ENCODE peak calls at places on chromosomes 13 and 19, in eight cellular contexts. T, Q, W, J, O, K, X and V are unnamed samples.

GRCh38 chr13:91312324-91312723 is 35.2 kb upstream of the MIR17HG start:
- DNase-seq in J (no peak), O (no peak), K (no peak), Q (no peak), W (no peak), T (no peak), X (no peak), V (no peak)

GRCh38 chr19:30755581-30755980 is 383.4 kb downstream of the ZNF536 start:
- DNase-seq in T (no peak), J (no peak), Q (no peak), W (no peak), O (no peak), K (no peak), X (no peak), V (no peak)

GRCh38 chr13:114063545-114064515 is 68.6 kb downstream of the RASA3 start:
- DNase-seq in W (no peak), Q (no peak), J (peak), K (no peak), X (no peak), O (no peak), T (peak), V (peak)

GRCh38 chr19:15466851-15467733 is 2.7 kb upstream of the RASAL3 start:
- DNase-seq in X (no peak), J (no peak), O (no peak), W (peak), Q (peak), T (no peak), K (no peak), V (no peak)

GRCh38 chr19:3154957-3155736 is 19.3 kb downstream of the GNA15 start:
- DNase-seq in O (peak), W (peak), J (peak), K (peak), T (peak), X (no peak), Q (peak), V (peak)

GRCh38 chr19:39398297-39398864 is 7.2 kb downstream of the MED29 start:
- DNase-seq in Q (peak), K (no peak), W (peak), X (no peak), T (peak), O (peak), J (peak), V (peak)

GRCh38 chr13:26968431-26969335 is 202.9 kb downstream of the USP12 start:
- DNase-seq in W (peak), O (no peak), T (no peak), X (no peak), Q (no peak), K (no peak), J (no peak), V (peak)

GRCh38 chr13:28089065-28089464 is 11.3 kb downstream of the FLT3 start:
- DNase-seq in J (no peak), T (no peak), W (no peak), O (no peak), Q (no peak), X (no peak), K (no peak), V (no peak)

GRCh38 chr13:92354583-92354982 is 872.0 kb upstream of the GPC6 start:
- DNase-seq in J (no peak), X (no peak), W (no peak), T (no peak), Q (no peak), K (no peak), O (no peak), V (no peak)

GRCh38 chr13:92843549-92843948 is 383.1 kb upstream of the GPC6 start:
- DNase-seq in O (peak), W (no peak), T (no peak), Q (no peak), X (peak), K (no peak), J (no peak), V (no peak)

GRCh38 chr19:28234637-28235036 is 978.3 kb downstream of the UQCRFS1 start:
- DNase-seq in J (no peak), X (no peak), K (no peak), Q (no peak), W (no peak), T (no peak), O (no peak), V (no peak)

GRCh38 chr13:110458594-110459365 is 102.7 kb downstream of the RAB20 start:
- DNase-seq in O (no peak), X (no peak), T (no peak), W (no peak), J (no peak), Q (no peak), K (no peak), V (no peak)

GRCh38 chr19:47518139-47518538 is 3.3 kb upstream of the NAPA start:
- DNase-seq in Q (no peak), K (no peak), X (no peak), O (no peak), T (no peak), J (no peak), W (no peak), V (no peak)

GRCh38 chr19:7742575-7742974 is 4.8 kb downstream of the CD209 start:
- DNase-seq in O (no peak), Q (no peak), K (no peak), X (no peak), T (no peak), W (no peak), J (no peak), V (peak)

GRCh38 chr13:50140153-50140552 is 124.9 kb downstream of the KCNRG start:
- DNase-seq in J (no peak), T (no peak), K (no peak), Q (no peak), W (no peak), O (no peak), X (no peak), V (no peak)

GRCh38 chr13:59746291-59746962 is 417.3 kb downstream of the DIAPH3 start:
- DNase-seq in Q (no peak), K (no peak), T (no peak), X (no peak), J (no peak), W (no peak), O (no peak), V (no peak)

GRCh38 chr13:87669379-87669978 is 1.7 kb upstream of the SLITRK5 start:
- DNase-seq in K (no peak), O (no peak), Q (no peak), J (no peak), T (no peak), X (no peak), W (no peak), V (no peak)

GRCh38 chr19:11460207-11460606 is 20.6 kb downstream of the ELAVL3 start:
- DNase-seq in W (no peak), J (no peak), Q (no peak), O (no peak), T (no peak), K (no peak), X (no peak), V (no peak)

GRCh38 chr13:51849145-51850101 is 4.4 kb upstream of the TMEM272 start:
- DNase-seq in T (peak), W (peak), Q (peak), K (no peak), J (no peak), X (no peak), O (peak), V (no peak)

GRCh38 chr19:2494447-2495129 is 18.7 kb downstream of the GADD45B start:
- DNase-seq in O (peak), T (no peak), W (peak), X (peak), Q (peak), J (peak), K (no peak), V (peak)

GRCh38 chr13:21069561-21070004 is 8.2 kb upstream of the LATS2 start:
- DNase-seq in J (peak), K (no peak), T (peak), Q (no peak), X (no peak), W (no peak), O (peak), V (peak)

GRCh38 chr19:21092107-21092506 is 10.1 kb downstream of the ZNF714 start:
- DNase-seq in K (no peak), T (no peak), J (no peak), Q (no peak), O (peak), W (no peak), X (no peak), V (no peak)

GRCh38 chr13:76882431-76882830 is 3.8 kb downstream of the KCTD12 start:
- DNase-seq in J (no peak), W (no peak), Q (no peak), K (no peak), T (no peak), X (no peak), O (peak), V (no peak)

GRCh38 chr19:42193706-42194105 is 23.8 kb downstream of the DEDD2 start:
- DNase-seq in X (no peak), J (no peak), W (no peak), T (no peak), K (no peak), O (no peak), Q (no peak), V (no peak)

GRCh38 chr19:37905936-37906867 is at the start of gene WDR87:
- DNase-seq in O (no peak), J (peak), T (no peak), X (peak), Q (peak), W (peak), K (no peak), V (no peak)

GRCh38 chr19:752652-753517 is 2.0 kb downstream of the MISP start:
- DNase-seq in K (no peak), J (no peak), T (peak), Q (no peak), X (no peak), W (peak), O (peak), V (peak)

GRCh38 chr19:37007587-37008220 is 70.5 kb upstream of the ZNF420 start:
- DNase-seq in X (peak), W (peak), T (no peak), K (no peak), O (no peak), Q (peak), J (no peak), V (peak)